ENCODE peak calls at places on chromosome 22, in seven cellular contexts. R is kidney, J is keratinocyte, K is spleen, B is B cell, H is fibroblast of lung, G is left ventricle myocardium inferior. P is an unnamed sample.

GRCh38 chr22:43539572-43540533 is 128.0 kb downstream of the MPPED1 start:
- DNase-seq in H (no peak), J (no peak), G (no peak), B (no peak), K (no peak), R (peak; percentile 63), P (no peak)

GRCh38 chr22:19448076-19448607 is 631 bp upstream of the C22orf39 start:
- DNase-seq in G (no peak), J (no peak), B (peak; percentile 75), K (no peak), R (no peak), H (peak; percentile 59), P (peak; percentile 80)

GRCh38 chr22:33875316-33875715 is 45.0 kb downstream of the LARGE1 start:
- DNase-seq in B (no peak), K (peak; percentile 32), R (no peak), H (no peak), G (peak; percentile 27), J (no peak), P (no peak)

GRCh38 chr22:50185384-50186087 is at the start of gene TRABD:
- DNase-seq in R (peak; percentile 97), K (peak; percentile 96), G (peak; percentile 90), H (peak; percentile 88), B (peak; percentile 88), J (peak; percentile 35), P (peak; percentile 99)

GRCh38 chr22:40107756-40108437 is 69.8 kb upstream of the TNRC6B start:
- DNase-seq in J (no peak), H (peak; percentile 43), K (no peak), G (no peak), R (no peak), B (no peak), P (no peak)

GRCh38 chr22:19579880-19580279 is 55.7 kb upstream of the CLDN5 start:
- DNase-seq in G (peak; percentile 27), H (no peak), B (no peak), K (no peak), R (peak; percentile 80), J (no peak), P (no peak)

GRCh38 chr22:49216579-49216978 is 611.1 kb downstream of the BRD1 start:
- DNase-seq in B (no peak), K (no peak), R (no peak), G (peak; percentile 0), J (no peak), H (no peak), P (no peak)

GRCh38 chr22:22709719-22710445 is 65.5 kb downstream of the GGTLC2 start:
- DNase-seq in J (no peak), K (no peak), G (no peak), R (no peak), B (no peak), H (no peak), P (no peak)

GRCh38 chr22:47310601-47311000 is 548.2 kb downstream of the TBC1D22A start:
- DNase-seq in R (no peak), J (peak; percentile 7), H (no peak), G (no peak), B (no peak), K (no peak), P (no peak)

GRCh38 chr22:47294222-47294532 is 531.7 kb downstream of the TBC1D22A start:
- DNase-seq in H (peak; percentile 96), K (no peak), R (no peak), B (no peak), G (no peak), J (no peak), P (no peak)

GRCh38 chr22:19522190-19522880 is 1.9 kb downstream of the CLDN5 start:
- DNase-seq in K (no peak), R (no peak), G (peak; percentile 56), B (no peak), J (no peak), H (no peak), P (no peak)

GRCh38 chr22:48920776-48921241 is 906.9 kb downstream of the BRD1 start:
- DNase-seq in K (no peak), J (no peak), B (no peak), G (no peak), H (no peak), R (no peak), P (no peak)

GRCh38 chr22:41998361-41999261 is at the start of gene WBP2NL:
- DNase-seq in J (no peak), R (peak; percentile 95), G (peak; percentile 73), K (peak; percentile 96), B (peak; percentile 92), H (peak; percentile 84), P (peak; percentile 97)

GRCh38 chr22:30261134-30261533 is 5.5 kb downstream of the OSM start:
- DNase-seq in H (no peak), K (peak; percentile 85), G (no peak), B (no peak), J (no peak), R (no peak), P (no peak)

GRCh38 chr22:43476341-43476740 is 64.5 kb downstream of the MPPED1 start:
- DNase-seq in J (no peak), H (no peak), G (no peak), R (peak; percentile 32), B (no peak), K (peak; percentile 23), P (no peak)

GRCh38 chr22:40729284-40729683 is 50.0 kb downstream of the MCHR1 start:
- DNase-seq in J (no peak), B (no peak), H (no peak), G (no peak), R (no peak), K (no peak), P (no peak)

GRCh38 chr22:22787805-22788459 is 99.7 kb upstream of the IGLL5 start:
- DNase-seq in H (peak; percentile 49), J (no peak), G (peak; percentile 35), K (peak; percentile 86), B (peak; percentile 69), R (peak; percentile 79), P (peak; percentile 76)

GRCh38 chr22:30947163-30947820 is 21.3 kb downstream of the MORC2 start:
- DNase-seq in G (peak; percentile 31), J (no peak), K (no peak), R (no peak), H (no peak), B (no peak), P (no peak)

GRCh38 chr22:44540756-44541670 is 43.0 kb upstream of the RTL6 start:
- DNase-seq in B (no peak), J (no peak), H (no peak), K (no peak), G (no peak), R (no peak), P (no peak)

GRCh38 chr22:40036591-40037225 is 42.0 kb downstream of the FAM83F start:
- DNase-seq in J (no peak), H (peak; percentile 77), R (no peak), G (peak; percentile 52), B (peak; percentile 69), K (peak; percentile 84), P (peak; percentile 77)

GRCh38 chr22:48118654-48119053 is 1356.2 kb downstream of the TBC1D22A start:
- DNase-seq in H (no peak), G (no peak), R (no peak), J (no peak), B (no peak), K (no peak), P (no peak)

GRCh38 chr22:30422481-30423295 is 2.9 kb upstream of the MTFP1 start:
- DNase-seq in K (no peak), R (peak; percentile 85), G (peak; percentile 28), H (peak; percentile 92), J (peak; percentile 66), B (no peak), P (no peak)

DNA sequence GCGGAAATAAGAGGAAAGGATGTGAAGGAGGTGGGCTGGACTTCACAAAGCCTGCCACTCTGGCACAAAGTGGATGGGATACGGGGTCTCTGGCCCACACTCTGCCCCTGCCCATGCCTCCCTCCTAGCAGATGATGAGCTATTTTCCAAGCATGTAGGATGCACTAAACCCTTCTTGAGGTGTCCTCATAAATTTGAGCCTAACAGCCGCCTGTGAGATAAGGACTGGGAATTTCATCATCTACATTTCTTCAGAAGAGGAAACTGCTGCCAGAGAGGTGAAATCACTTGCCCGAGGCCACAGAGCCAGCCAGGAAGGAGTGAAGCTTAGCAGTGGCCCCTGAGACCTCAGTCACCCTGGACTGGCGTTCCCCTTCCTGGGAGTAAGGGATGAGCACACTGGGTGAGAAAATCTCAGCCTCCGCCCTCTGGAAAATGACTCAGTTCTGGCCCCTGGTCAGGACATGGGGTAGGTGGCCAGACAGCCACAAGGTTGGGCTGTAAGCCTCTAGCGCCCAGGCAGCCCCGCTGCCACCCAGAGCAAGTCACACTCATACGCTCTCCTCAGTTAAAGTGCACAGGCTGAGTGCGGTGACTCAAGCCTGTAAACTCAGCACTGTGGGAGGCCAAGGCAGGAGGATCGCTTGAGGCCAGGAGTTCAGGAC is 27.9 kb downstream of the MB start:
- DNase-seq in K (no peak), J (peak; percentile 94), H (peak; percentile 43), B (no peak), R (peak; percentile 52), G (no peak), P (no peak)
- TF ChIP-seq CTCF in K (no peak), J (no peak), H (no peak), B (no peak), R (no peak), G (no peak), P (no peak)

DNA sequence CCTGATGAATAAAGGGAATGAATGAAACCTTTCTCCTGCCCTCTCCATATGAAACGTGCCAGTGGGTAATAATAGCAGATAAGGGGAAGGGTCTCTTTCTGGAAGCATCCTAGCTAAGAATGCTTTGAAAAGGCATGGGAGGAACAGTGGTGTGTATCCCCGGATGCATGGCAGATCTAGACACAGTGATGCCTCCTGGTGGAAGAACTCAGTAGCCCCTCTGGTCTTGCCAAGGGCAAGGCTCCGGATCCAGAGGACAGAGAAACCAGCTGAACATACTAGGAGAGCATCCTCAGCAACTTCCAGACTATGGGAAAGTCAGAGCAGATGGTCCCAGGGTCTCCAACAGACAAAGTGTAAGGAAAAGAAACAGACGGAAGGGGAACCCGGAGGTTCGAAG is 6.4 kb downstream of the BAIAP2L2 start:
- DNase-seq in G (no peak), K (no peak), B (no peak), R (no peak), H (no peak), J (no peak), P (peak; percentile 46)
- TF ChIP-seq CTCF in G (peak; percentile 44), K (no peak), B (no peak), R (peak; percentile 17), H (peak; percentile 39), J (peak; percentile 55), P (no peak)

DNA sequence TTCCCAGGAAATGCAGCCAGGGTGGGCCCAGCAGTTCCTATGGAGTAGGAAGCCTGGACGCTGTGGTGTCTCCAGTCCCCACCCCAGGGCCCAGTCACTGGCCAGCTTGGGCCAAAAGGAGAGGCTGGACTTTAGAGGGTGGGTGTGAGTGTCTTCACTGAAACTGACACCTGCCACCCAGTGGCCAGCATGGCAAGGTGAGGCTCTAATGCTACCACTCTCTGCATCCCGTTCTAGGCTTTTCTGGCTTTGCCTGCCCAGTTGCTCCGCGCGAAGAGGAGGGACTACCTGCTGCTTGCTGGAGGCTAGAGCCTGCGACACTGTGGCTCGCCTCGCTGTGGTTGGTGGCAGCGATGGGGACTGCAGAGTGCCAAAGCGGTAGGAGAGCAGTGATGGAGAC is 35.4 kb downstream of the C22orf42 start:
- DNase-seq in R (no peak), H (no peak), K (no peak), G (no peak), J (no peak), B (no peak), P (no peak)
- TF ChIP-seq CTCF in R (no peak), H (no peak), K (no peak), G (peak; percentile 28), J (peak; percentile 28), B (no peak), P (no peak)

GRCh38 chr22:27212081-27212480 is 554.7 kb downstream of the MIAT start:
- DNase-seq in G (no peak), B (no peak), J (no peak), K (no peak), H (no peak), R (no peak), P (no peak)
- TF ChIP-seq CTCF in G (no peak), B (no peak), J (no peak), K (no peak), H (no peak), R (no peak), P (no peak)

P was measured in GM20000.